ENCODE peak calls at places on chromosomes 2 and 18, in six cellular contexts. K is endothelial cell of umbilical vein, V is A549, J is K562, C is HepG2, X is GM12878. O is an unnamed sample.

GRCh38 chr2:1728821-1729220 is 15.5 kb downstream of the PXDN start:
- DNase-seq in K (no peak), V (no peak), J (no peak), C (no peak), X (no peak), O (no peak)

GRCh38 chr18:48264508-48264907 is 144.7 kb downstream of the ZBTB7C start:
- DNase-seq in K (no peak), V (no peak), J (no peak), C (no peak), X (no peak), O (no peak)

GRCh38 chr18:69400976-69401474 is 337 bp downstream of the DOK6 start:
- DNase-seq in K (peak; percentile 5), V (peak; percentile 2), J (no peak), C (no peak), X (no peak), O (no peak)

GRCh38 chr18:47731276-47731675 is 199.2 kb downstream of the SMAD2 start:
- DNase-seq in K (no peak), V (no peak), J (no peak), C (no peak), X (no peak), O (no peak)

GRCh38 chr2:158202151-158202778 is 100.6 kb downstream of the UPP2 start:
- DNase-seq in K (peak; percentile 76), V (no peak), J (no peak), C (no peak), X (no peak), O (no peak)

GRCh38 chr18:22114526-22115321 is 54.7 kb upstream of the GATA6 start:
- DNase-seq in K (no peak), V (no peak), J (no peak), C (no peak), X (no peak), O (no peak)

GRCh38 chr2:88147145-88147544 is 19.3 kb upstream of the FABP1 start:
- DNase-seq in K (no peak), V (no peak), J (no peak), C (no peak), X (no peak), O (no peak)

GRCh38 chr2:134252092-134252775 is 1.6 kb upstream of the MGAT5 start:
- DNase-seq in K (no peak), V (no peak), J (no peak), C (no peak), X (no peak), O (no peak)

GRCh38 chr2:239266779-239267410 is 133.9 kb downstream of the HDAC4 start:
- DNase-seq in K (no peak), V (no peak), J (no peak), C (no peak), X (no peak), O (peak; percentile 27)

GRCh38 chr2:239266436-239266770 is 134.4 kb downstream of the HDAC4 start:
- DNase-seq in K (no peak), V (no peak), J (no peak), C (no peak), X (no peak), O (no peak)

GRCh38 chr2:239268549-239268948 is 132.3 kb downstream of the HDAC4 start:
- DNase-seq in K (no peak), V (no peak), J (no peak), C (no peak), X (no peak), O (peak; percentile 55)

GRCh38 chr2:239268082-239268481 is 132.7 kb downstream of the HDAC4 start:
- DNase-seq in K (peak; percentile 13), V (no peak), J (no peak), C (no peak), X (no peak), O (no peak)

GRCh38 chr2:239267411-239267941 is 133.3 kb downstream of the HDAC4 start:
- DNase-seq in K (peak; percentile 37), V (no peak), J (peak; percentile 40), C (no peak), X (peak; percentile 65), O (peak; percentile 97)
- TF ChIP-seq POLR2A in K (no peak), V (no peak), J (no peak), C (no peak), X (peak; percentile 59), O (peak; percentile 34)

GRCh38 chr18:46182633-46183401 is 78.6 kb downstream of the HAUS1 start:
- DNase-seq in K (no peak), V (no peak), J (no peak), C (no peak), X (no peak), O (no peak)
- TF ChIP-seq MYC in K (no peak), V (no peak), J (no peak), C (no peak), X (no peak), O (no peak)

DNA sequence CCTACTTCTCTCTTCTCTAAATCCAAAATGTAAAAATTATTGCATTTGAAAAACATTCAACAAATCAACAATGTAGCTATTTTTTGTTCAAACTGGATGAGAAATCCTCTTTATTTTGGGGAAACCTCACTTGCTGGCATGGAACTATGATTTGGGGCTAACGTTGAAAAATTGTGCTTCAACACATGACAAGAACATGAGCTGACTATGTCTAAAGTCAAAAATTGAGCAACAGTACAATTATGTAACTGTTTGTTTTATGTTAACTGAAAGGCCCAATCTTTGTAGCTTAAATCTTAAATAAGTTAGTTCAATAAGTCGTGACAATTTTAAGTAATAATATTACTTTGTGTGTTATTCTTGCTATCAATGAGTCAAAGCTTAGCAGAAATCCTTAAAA is 67.3 kb downstream of the TMEFF2 start:
- DNase-seq in K (no peak), V (no peak), J (no peak), C (no peak), X (no peak), O (no peak)
- TF ChIP-seq MAX in K (no peak), V (no peak), J (no peak), C (no peak), X (no peak), O (no peak)

GRCh38 chr2:18559941-18560796 is at the start of gene RDH14:
- DNase-seq in K (peak; percentile 89), V (peak; percentile 89), J (peak; percentile 88), C (peak; percentile 97), X (peak; percentile 69), O (peak; percentile 96)
- TF ChIP-seq POLR2A in K (peak; percentile 51), V (no peak), J (peak; percentile 68), C (peak; percentile 74), X (peak; percentile 86), O (peak; percentile 58)

DNA sequence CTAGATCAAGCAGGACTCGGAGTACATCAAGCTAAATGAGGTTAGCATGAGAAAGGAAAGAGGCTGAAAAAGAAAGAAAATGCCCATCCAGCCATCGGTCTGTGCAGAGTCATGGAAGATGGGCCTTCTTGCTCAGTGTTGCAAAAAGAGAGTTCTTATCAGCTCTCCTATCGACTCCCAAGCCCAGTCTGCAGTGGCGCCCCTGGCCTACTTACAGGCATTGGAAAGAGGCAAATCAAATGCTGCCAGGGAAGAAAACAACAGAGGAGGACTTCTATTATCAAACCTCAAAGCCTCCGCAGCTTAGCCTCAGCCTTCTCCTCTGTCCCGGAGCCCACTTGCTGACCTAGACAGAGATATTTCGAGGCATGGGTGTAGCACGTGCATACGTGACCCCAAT is 66.0 kb downstream of the CDH2 start:
- DNase-seq in K (no peak), V (no peak), J (no peak), C (no peak), X (no peak), O (no peak)
- TF ChIP-seq MYC in K (no peak), V (no peak), J (no peak), C (no peak), X (no peak), O (no peak)

GRCh38 chr2:171272039-171272438 is 111.3 kb upstream of the TLK1 start:
- DNase-seq in K (peak; percentile 77), V (peak; percentile 63), J (no peak), C (peak; percentile 88), X (no peak), O (peak; percentile 20)
- TF ChIP-seq MAX in K (no peak), V (peak; percentile 64), J (no peak), C (no peak), X (no peak), O (no peak)

GRCh38 chr2:108535380-108535677 is 1.1 kb downstream of the LIMS1 start:
- DNase-seq in K (no peak), V (no peak), J (no peak), C (no peak), X (no peak), O (peak; percentile 39)

GRCh38 chr2:108534577-108535379 is 508 bp downstream of the LIMS1 start:
- DNase-seq in K (peak; percentile 75), V (peak; percentile 32), J (no peak), C (peak; percentile 43), X (no peak), O (peak; percentile 71)

GRCh38 chr2:108536911-108537310 is 2.6 kb downstream of the LIMS1 start:
- DNase-seq in K (no peak), V (no peak), J (no peak), C (no peak), X (no peak), O (no peak)

GRCh38 chr2:108538000-108538625 is 3.8 kb downstream of the LIMS1 start:
- DNase-seq in K (no peak), V (no peak), J (no peak), C (no peak), X (no peak), O (no peak)

DNA sequence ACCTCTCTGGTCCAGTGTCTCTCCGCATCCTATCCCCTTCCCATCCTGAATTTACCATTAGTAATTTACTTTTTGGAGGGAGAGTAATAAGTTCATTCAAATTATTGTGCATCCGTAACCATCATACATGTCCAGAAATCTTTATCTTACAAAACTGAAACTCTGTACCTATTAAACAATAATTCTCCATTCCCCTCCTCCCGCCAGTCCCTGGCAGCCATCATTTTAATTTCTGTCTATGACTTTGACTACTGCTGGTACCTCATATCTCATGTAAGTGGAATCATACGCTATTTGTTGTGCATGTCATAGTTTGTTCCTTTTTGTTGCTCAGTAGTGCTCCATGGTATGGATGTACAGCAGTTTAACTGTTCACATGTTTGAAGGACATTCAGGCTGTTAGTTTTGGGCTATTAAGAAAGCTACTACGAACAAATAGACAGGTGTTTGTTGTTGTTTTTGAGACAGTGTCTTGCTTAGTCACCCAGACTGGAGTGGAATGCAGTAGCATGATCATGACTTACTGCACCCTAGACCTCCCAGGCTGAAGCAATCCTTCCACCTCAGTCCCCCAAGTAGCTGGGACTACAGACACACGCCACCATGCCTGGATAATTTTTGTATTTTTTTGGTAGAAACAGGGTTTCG is 2.0 kb downstream of the LIMS1 start:
- DNase-seq in K (no peak), V (no peak), J (no peak), C (peak; percentile 50), X (no peak), O (peak; percentile 25)
- TF ChIP-seq POLR2A in K (no peak), V (no peak), J (no peak), C (no peak), X (no peak), O (no peak)

DNA sequence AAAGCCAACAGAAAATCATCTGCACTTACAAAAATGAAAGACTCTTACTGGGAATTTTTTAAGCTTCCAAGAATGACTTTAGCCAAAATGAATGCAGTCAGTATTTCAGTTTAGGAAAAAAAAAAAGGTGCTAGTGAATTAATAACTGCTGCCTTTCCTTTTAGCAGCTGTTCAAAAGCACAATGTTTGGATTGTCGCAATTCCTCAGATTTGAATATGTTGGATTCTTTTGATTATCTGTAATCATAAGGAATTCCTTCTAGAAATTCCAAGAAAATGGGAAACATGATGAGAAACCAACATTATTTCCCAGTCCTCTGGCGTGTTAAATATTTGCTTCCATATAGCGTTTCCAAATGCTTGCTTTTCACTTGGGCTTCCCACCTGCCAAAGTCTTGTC is 653.1 kb upstream of the SLC39A10 start:
- DNase-seq in K (no peak), V (no peak), J (no peak), C (no peak), X (no peak), O (no peak)
- TF ChIP-seq MYC in K (no peak), V (no peak), J (no peak), C (no peak), X (no peak), O (no peak)